ENCODE peak calls at places on chromosomes 1 and 21, in six cellular contexts. One of them, this sample, is unnamed.

GRCh38 chr1:3518256-3518655 is 63.8 kb downstream of the ARHGEF16 start:
- DNase-seq in H1: no peak
- DNase-seq in HepG2: no peak
- DNase-seq in GM12878: no peak
- DNase-seq in K562: peak
- DNase-seq in GM12891: no peak
- DNase-seq in this sample: no peak

GRCh38 chr1:200909071-200909470 is 14.4 kb downstream of the INAVA start:
- DNase-seq in GM12878: no peak
- DNase-seq in HepG2: no peak
- DNase-seq in GM12891: no peak
- DNase-seq in H1: no peak
- DNase-seq in K562: no peak
- DNase-seq in this sample: no peak

GRCh38 chr1:109546311-109547109 is 1.9 kb upstream of the GNAI3 start:
- DNase-seq in H1: no peak
- DNase-seq in K562: peak
- DNase-seq in HepG2: peak
- DNase-seq in GM12891: peak
- DNase-seq in GM12878: peak
- DNase-seq in this sample: peak

GRCh38 chr21:15096146-15096545 is 31.3 kb upstream of the NRIP1 start:
- DNase-seq in HepG2: no peak
- DNase-seq in H1: no peak
- DNase-seq in GM12878: no peak
- DNase-seq in GM12891: no peak
- DNase-seq in K562: no peak
- DNase-seq in this sample: no peak

GRCh38 chr1:202291961-202292712 is 49.6 kb downstream of the UBE2T start:
- DNase-seq in HepG2: no peak
- DNase-seq in K562: no peak
- DNase-seq in GM12891: no peak
- DNase-seq in GM12878: no peak
- DNase-seq in H1: no peak
- DNase-seq in this sample: no peak

GRCh38 chr21:45543710-45544448 is 1.6 kb upstream of the SLC19A1 start:
- DNase-seq in GM12878: no peak
- DNase-seq in GM12891: no peak
- DNase-seq in HepG2: no peak
- DNase-seq in K562: no peak
- DNase-seq in H1: no peak
- DNase-seq in this sample: peak

GRCh38 chr1:150210086-150210485 is 25.8 kb downstream of the ANP32E start:
- DNase-seq in GM12878: no peak
- DNase-seq in K562: no peak
- DNase-seq in H1: no peak
- DNase-seq in GM12891: no peak
- DNase-seq in HepG2: no peak
- DNase-seq in this sample: no peak

GRCh38 chr1:150567341-150567716 is 12.1 kb downstream of the MCL1 start:
- DNase-seq in HepG2: no peak
- DNase-seq in H1: no peak
- DNase-seq in GM12891: no peak
- DNase-seq in GM12878: peak
- DNase-seq in K562: no peak
- DNase-seq in this sample: no peak

GRCh38 chr1:237759371-237759770 is 131.4 kb downstream of the ZP4 start:
- DNase-seq in GM12878: no peak
- DNase-seq in H1: no peak
- DNase-seq in HepG2: no peak
- DNase-seq in GM12891: no peak
- DNase-seq in K562: no peak
- DNase-seq in this sample: no peak

GRCh38 chr1:54502342-54502741 is 45.7 kb upstream of the ACOT11 start:
- DNase-seq in HepG2: no peak
- DNase-seq in K562: no peak
- DNase-seq in GM12891: no peak
- DNase-seq in H1: no peak
- DNase-seq in GM12878: no peak
- DNase-seq in this sample: no peak

GRCh38 chr1:213989071-213989739 is 1.4 kb downstream of the PROX1 start:
- DNase-seq in GM12878: no peak
- DNase-seq in H1: no peak
- DNase-seq in K562: no peak
- DNase-seq in HepG2: peak
- DNase-seq in GM12891: no peak
- DNase-seq in this sample: no peak

GRCh38 chr1:19845166-19845954 is 30.3 kb upstream of the RNF186 start:
- DNase-seq in H1: no peak
- DNase-seq in HepG2: no peak
- DNase-seq in GM12891: no peak
- DNase-seq in K562: no peak
- DNase-seq in GM12878: no peak
- DNase-seq in this sample: no peak

GRCh38 chr1:165290143-165290542 is 66.4 kb downstream of the LMX1A start:
- DNase-seq in K562: no peak
- DNase-seq in H1: no peak
- DNase-seq in HepG2: no peak
- DNase-seq in GM12891: no peak
- DNase-seq in GM12878: no peak
- DNase-seq in this sample: no peak

DNA sequence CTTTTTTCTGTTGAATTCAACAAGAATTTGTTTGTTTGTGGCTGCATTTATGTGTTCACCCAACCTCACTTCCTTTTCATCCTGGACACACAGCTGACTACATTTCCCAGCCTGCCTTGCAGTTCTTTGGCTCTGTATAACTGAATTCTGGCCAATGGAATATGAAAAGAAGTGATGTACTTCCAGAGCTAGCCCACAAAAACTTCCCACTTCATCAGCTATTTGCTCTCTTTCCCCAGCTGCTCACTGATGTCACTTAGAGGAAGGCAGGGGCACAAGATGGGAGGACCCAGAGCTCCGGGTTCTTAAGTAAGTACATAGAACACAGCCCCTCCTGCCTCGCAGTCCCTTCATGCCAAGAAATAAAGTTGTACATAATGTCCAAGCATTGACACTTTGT is 235.0 kb upstream of the FGGY start:
- DNase-seq in GM12878: no peak
- DNase-seq in H1: no peak
- DNase-seq in GM12891: no peak
- DNase-seq in HepG2: no peak
- DNase-seq in K562: no peak
- DNase-seq in this sample: no peak
- TF ChIP-seq POLR2A in GM12878: no peak
- TF ChIP-seq POLR2A in H1: no peak
- TF ChIP-seq POLR2A in GM12891: no peak
- TF ChIP-seq POLR2A in HepG2: no peak
- TF ChIP-seq POLR2A in K562: no peak
- TF ChIP-seq POLR2A in this sample: no peak

GRCh38 chr21:35905973-35906357 is 154.4 kb downstream of the SETD4 start:
- DNase-seq in K562: no peak
- DNase-seq in H1: no peak
- DNase-seq in GM12891: no peak
- DNase-seq in HepG2: no peak
- DNase-seq in GM12878: no peak
- DNase-seq in this sample: no peak

GRCh38 chr21:35909456-35910178 is 150.7 kb downstream of the SETD4 start:
- DNase-seq in GM12878: no peak
- DNase-seq in K562: peak
- DNase-seq in GM12891: no peak
- DNase-seq in H1: no peak
- DNase-seq in HepG2: no peak
- DNase-seq in this sample: no peak

GRCh38 chr21:35908311-35909078 is 151.8 kb downstream of the SETD4 start:
- DNase-seq in HepG2: no peak
- DNase-seq in GM12891: no peak
- DNase-seq in GM12878: no peak
- DNase-seq in K562: no peak
- DNase-seq in H1: no peak
- DNase-seq in this sample: no peak

GRCh38 chr21:35906587-35906986 is 153.7 kb downstream of the SETD4 start:
- DNase-seq in GM12891: no peak
- DNase-seq in HepG2: no peak
- DNase-seq in H1: no peak
- DNase-seq in GM12878: no peak
- DNase-seq in K562: no peak
- DNase-seq in this sample: no peak

DNA sequence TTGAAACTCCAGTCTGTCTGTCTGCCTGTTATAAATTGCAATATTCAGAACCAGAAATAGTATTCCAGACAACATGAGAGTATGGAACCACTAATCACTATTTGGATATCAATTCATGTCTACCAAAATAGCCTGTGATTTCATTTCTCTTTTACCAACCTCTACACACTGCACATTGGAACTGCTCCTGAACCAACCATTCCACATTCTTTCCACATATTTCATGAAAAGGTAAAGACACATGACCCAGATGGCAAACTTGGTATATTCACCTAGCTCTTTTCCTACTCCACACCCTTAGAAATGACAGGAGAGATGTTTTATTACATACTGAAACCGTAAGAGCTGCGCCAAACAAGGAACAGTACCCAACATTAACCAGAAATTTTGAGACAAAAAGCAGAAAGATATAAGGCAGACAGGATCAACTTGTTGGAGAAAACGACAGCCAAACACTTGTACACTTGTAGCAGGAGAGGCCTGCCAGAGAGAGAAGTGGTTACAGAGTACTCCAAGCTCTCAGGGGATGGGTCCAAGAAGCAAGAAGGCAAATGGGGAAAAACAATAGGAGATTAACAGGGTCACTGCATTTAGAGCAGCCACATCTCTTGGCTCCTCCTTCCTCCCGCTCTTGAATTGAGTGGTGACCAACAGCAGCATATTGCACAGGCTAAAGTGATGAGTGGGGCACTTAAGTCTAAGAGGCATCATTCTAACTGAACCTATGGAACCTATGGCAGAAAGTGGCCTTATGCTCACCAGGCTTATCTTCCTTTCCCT is 148.7 kb downstream of the SETD4 start:
- DNase-seq in K562: no peak
- DNase-seq in H1: no peak
- DNase-seq in GM12878: no peak
- DNase-seq in GM12891: no peak
- DNase-seq in HepG2: no peak
- DNase-seq in this sample: no peak
- TF ChIP-seq TAF1 in K562: no peak
- TF ChIP-seq TAF1 in H1: no peak
- TF ChIP-seq TAF1 in GM12878: no peak
- TF ChIP-seq TAF1 in GM12891: no peak
- TF ChIP-seq TAF1 in HepG2: no peak
- TF ChIP-seq TAF1 in this sample: no peak

DNA sequence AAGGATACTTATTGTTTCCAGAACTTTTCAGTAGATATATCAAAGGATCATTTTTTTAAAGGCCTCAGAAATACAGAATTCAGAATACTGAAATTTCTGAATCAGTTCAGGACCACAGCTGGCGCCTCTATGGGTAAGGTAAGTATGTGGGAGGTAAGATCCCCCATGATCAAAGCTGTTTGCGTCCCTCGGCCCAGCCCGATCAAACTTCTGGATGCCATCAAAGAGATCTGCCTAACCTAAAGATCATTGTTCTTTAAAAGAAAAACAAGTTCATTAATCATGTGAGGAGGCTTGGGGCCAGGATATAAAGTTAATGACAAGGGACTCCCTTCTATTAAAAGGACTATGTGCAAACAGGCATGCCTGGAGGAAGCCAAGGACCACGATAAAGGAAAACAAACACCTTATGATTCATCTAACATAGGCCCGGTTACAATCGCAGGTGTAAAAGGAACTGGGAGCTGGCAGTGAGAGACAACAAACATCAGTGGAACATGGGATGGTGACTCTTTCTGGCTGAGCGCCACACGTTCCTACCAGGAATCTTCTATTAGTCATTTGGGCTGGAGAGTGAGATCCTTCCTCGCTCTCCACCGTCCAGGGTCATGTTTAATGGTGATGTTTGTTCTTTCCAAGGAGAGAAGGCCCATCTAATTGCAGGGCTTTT is 2.8 kb upstream of the BACE2 start:
- DNase-seq in GM12891: no peak
- DNase-seq in H1: no peak
- DNase-seq in K562: no peak
- DNase-seq in HepG2: peak
- DNase-seq in GM12878: no peak
- DNase-seq in this sample: no peak
- TF ChIP-seq POLR2AphosphoS5 in GM12891: no peak
- TF ChIP-seq POLR2AphosphoS5 in H1: no peak
- TF ChIP-seq POLR2AphosphoS5 in K562: no peak
- TF ChIP-seq POLR2AphosphoS5 in HepG2: no peak
- TF ChIP-seq POLR2AphosphoS5 in GM12878: no peak
- TF ChIP-seq POLR2AphosphoS5 in this sample: no peak

GRCh38 chr1:43946244-43947060 is at the start of gene IPO13:
- DNase-seq in GM12891: peak
- DNase-seq in H1: peak
- DNase-seq in GM12878: peak
- DNase-seq in HepG2: peak
- DNase-seq in K562: peak
- DNase-seq in this sample: peak
- TF ChIP-seq POLR2A in GM12891: peak
- TF ChIP-seq POLR2A in H1: no peak
- TF ChIP-seq POLR2A in GM12878: peak
- TF ChIP-seq POLR2A in HepG2: peak
- TF ChIP-seq POLR2A in K562: peak
- TF ChIP-seq POLR2A in this sample: peak

DNA sequence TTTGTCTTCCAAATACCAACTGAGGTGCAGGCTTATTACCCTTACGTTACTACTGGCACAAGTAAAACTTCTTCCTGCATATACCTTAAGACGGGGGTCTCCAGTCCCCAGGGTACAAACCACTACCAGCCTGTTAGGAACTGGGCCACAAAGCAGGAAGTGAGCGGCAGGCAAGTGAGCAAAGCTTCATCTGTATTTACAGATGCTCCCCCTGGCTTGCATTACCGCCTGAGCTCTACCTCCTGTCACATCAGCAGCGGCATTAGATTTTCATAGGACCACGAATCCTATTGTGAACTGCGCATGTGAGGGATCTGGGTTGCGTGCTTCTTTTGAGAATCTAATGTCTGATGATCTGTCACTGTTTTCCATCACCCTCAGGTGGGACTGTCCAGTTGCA is 113.1 kb downstream of the SLC45A1 start:
- DNase-seq in GM12891: no peak
- DNase-seq in GM12878: no peak
- DNase-seq in K562: no peak
- DNase-seq in HepG2: no peak
- DNase-seq in H1: no peak
- DNase-seq in this sample: no peak
- TF ChIP-seq TAF1 in GM12891: no peak
- TF ChIP-seq TAF1 in GM12878: no peak
- TF ChIP-seq TAF1 in K562: no peak
- TF ChIP-seq TAF1 in HepG2: no peak
- TF ChIP-seq TAF1 in H1: no peak
- TF ChIP-seq TAF1 in this sample: no peak

This sample was measured in GM12892.